ENCODE peak calls at places on chromosomes 13 and 19, in eight cellular contexts. H, I, W, X, V, K, Q and T are unnamed samples.

GRCh38 chr19:42468273-42468796 is 25.6 kb upstream of the CXCL17 start:
- DNase-seq in K (peak), H (peak), Q (no peak), I (no peak), W (no peak), X (no peak), V (peak), T (no peak)

GRCh38 chr13:100883453-100883852 is 208.9 kb upstream of the TMTC4 start:
- DNase-seq in H (no peak), K (no peak), W (no peak), V (no peak), I (no peak), X (no peak), Q (no peak), T (no peak)

GRCh38 chr19:47762615-47763308 is 15.7 kb upstream of the SELENOW start:
- DNase-seq in Q (peak), X (no peak), W (no peak), I (peak), V (no peak), K (no peak), H (peak), T (no peak)

GRCh38 chr19:46722004-46722380 is 5.1 kb upstream of the PRKD2 start:
- DNase-seq in V (no peak), W (no peak), Q (no peak), H (no peak), X (no peak), I (no peak), K (no peak), T (no peak)

GRCh38 chr13:41597348-41598041 is 140.1 kb downstream of the RGCC start:
- DNase-seq in V (no peak), W (no peak), K (no peak), X (no peak), I (no peak), H (no peak), Q (no peak), T (no peak)

GRCh38 chr19:1556639-1557070 is 11.5 kb downstream of the MEX3D start:
- DNase-seq in W (no peak), X (no peak), K (no peak), H (no peak), Q (no peak), V (no peak), I (no peak), T (no peak)

GRCh38 chr13:47408546-47409319 is 511.9 kb upstream of the HTR2A start:
- DNase-seq in H (no peak), Q (no peak), W (no peak), V (peak), K (no peak), I (no peak), X (no peak), T (no peak)

GRCh38 chr19:6847828-6848200 is 39.6 kb upstream of the ADGRE1 start:
- DNase-seq in X (no peak), W (no peak), H (no peak), Q (no peak), V (no peak), I (no peak), K (no peak), T (peak)

GRCh38 chr19:8206147-8207087 is 2.8 kb upstream of the CERS4 start:
- DNase-seq in H (no peak), Q (peak), X (no peak), W (no peak), I (no peak), V (no peak), K (no peak), T (no peak)

GRCh38 chr19:48668332-48668731 is 4.5 kb downstream of the NTN5 start:
- DNase-seq in X (no peak), W (no peak), K (no peak), Q (no peak), V (no peak), H (no peak), I (no peak), T (no peak)

GRCh38 chr19:41997121-41997850 is 3.3 kb upstream of the ATP1A3 start:
- DNase-seq in X (peak), K (peak), V (peak), Q (peak), H (peak), W (peak), I (no peak), T (no peak)

GRCh38 chr19:48249502-48250014 is 6.2 kb downstream of the CARD8 start:
- DNase-seq in Q (no peak), H (peak), V (no peak), I (peak), W (no peak), X (no peak), K (peak), T (peak)

GRCh38 chr19:56132316-56132822 is 8.7 kb upstream of the ZNF444 start:
- DNase-seq in Q (no peak), W (no peak), K (no peak), H (peak), X (no peak), I (no peak), V (peak), T (peak)

GRCh38 chr13:29684441-29684840 is 89.0 kb upstream of the SLC7A1 start:
- DNase-seq in H (peak), V (peak), Q (no peak), X (no peak), I (no peak), W (no peak), K (no peak), T (no peak)

GRCh38 chr13:77437267-77437666 is 98.2 kb upstream of the SCEL start:
- DNase-seq in K (no peak), H (no peak), Q (no peak), I (no peak), V (no peak), X (no peak), W (no peak), T (no peak)

GRCh38 chr13:90951663-90952062 is 395.8 kb upstream of the MIR17HG start:
- DNase-seq in W (no peak), X (no peak), Q (no peak), V (no peak), I (no peak), K (no peak), H (no peak), T (no peak)

GRCh38 chr13:25455146-25455545 is 83.4 kb downstream of the ATP8A2 start:
- DNase-seq in V (no peak), X (no peak), K (no peak), H (no peak), I (no peak), W (no peak), Q (no peak), T (no peak)

GRCh38 chr19:41064974-41065569 is 23.2 kb upstream of the CYP2A13 start:
- DNase-seq in X (peak), K (no peak), Q (peak), W (no peak), V (peak), I (no peak), H (peak), T (no peak)

GRCh38 chr13:42594577-42595571 is 20.9 kb downstream of the TNFSF11 start:
- DNase-seq in H (peak), W (no peak), Q (peak), I (no peak), V (peak), X (peak), K (peak), T (no peak)

GRCh38 chr19:55656552-55656951 is 1.7 kb downstream of the U2AF2 start:
- DNase-seq in H (no peak), X (no peak), W (no peak), I (no peak), K (no peak), V (no peak), Q (no peak), T (no peak)

GRCh38 chr19:18735752-18736151 is 52.3 kb downstream of the CRTC1 start:
- DNase-seq in W (no peak), K (no peak), X (no peak), Q (no peak), H (no peak), V (no peak), I (peak), T (no peak)

GRCh38 chr13:42815686-42816085 is 34.3 kb downstream of the FAM216B start:
- DNase-seq in I (no peak), W (no peak), Q (no peak), V (peak), K (no peak), X (no peak), H (peak), T (no peak)

GRCh38 chr13:30052127-30052526 is 201.7 kb upstream of the UBL3 start:
- DNase-seq in Q (peak), V (no peak), X (no peak), W (no peak), K (no peak), H (peak), I (no peak), T (no peak)

GRCh38 chr19:7926021-7926726 is at the start of gene CTXN1:
- DNase-seq in W (no peak), H (peak), V (peak), K (peak), X (peak), I (peak), Q (peak), T (peak)

GRCh38 chr13:91203430-91203829 is 144.1 kb upstream of the MIR17HG start:
- DNase-seq in K (no peak), H (no peak), Q (no peak), V (no peak), I (no peak), X (no peak), W (no peak), T (no peak)

GRCh38 chr13:45781553-45782326 is 69.8 kb downstream of the SIAH3 start:
- DNase-seq in W (peak), X (no peak), V (no peak), Q (no peak), H (peak), K (peak), I (peak), T (no peak)

GRCh38 chr19:27793128-27793643 is 1419.8 kb downstream of the UQCRFS1 start:
- DNase-seq in V (peak), K (peak), W (peak), H (peak), I (peak), Q (peak), X (peak), T (peak)

GRCh38 chr19:1091544-1092175 is 3.5 kb downstream of the POLR2E start:
- DNase-seq in W (no peak), X (no peak), Q (no peak), H (no peak), K (no peak), V (no peak), I (no peak), T (no peak)

GRCh38 chr13:24709186-24709913 is 29.1 kb downstream of the ATP12A start:
- DNase-seq in X (no peak), I (peak), Q (peak), K (peak), V (no peak), W (no peak), H (no peak), T (no peak)

GRCh38 chr19:1252221-1252817 is 3.9 kb downstream of the MIDN start:
- DNase-seq in I (peak), W (peak), X (no peak), K (peak), V (peak), Q (no peak), H (peak), T (peak)

GRCh38 chr13:95206116-95206515 is 95.1 kb downstream of the ABCC4 start:
- DNase-seq in W (no peak), H (no peak), Q (no peak), I (no peak), V (no peak), X (no peak), K (no peak), T (no peak)
- TF ChIP-seq CTCF in W (no peak), H (no peak), Q (no peak), I (no peak), V (no peak), X (no peak), K (no peak), T (no peak)

DNA sequence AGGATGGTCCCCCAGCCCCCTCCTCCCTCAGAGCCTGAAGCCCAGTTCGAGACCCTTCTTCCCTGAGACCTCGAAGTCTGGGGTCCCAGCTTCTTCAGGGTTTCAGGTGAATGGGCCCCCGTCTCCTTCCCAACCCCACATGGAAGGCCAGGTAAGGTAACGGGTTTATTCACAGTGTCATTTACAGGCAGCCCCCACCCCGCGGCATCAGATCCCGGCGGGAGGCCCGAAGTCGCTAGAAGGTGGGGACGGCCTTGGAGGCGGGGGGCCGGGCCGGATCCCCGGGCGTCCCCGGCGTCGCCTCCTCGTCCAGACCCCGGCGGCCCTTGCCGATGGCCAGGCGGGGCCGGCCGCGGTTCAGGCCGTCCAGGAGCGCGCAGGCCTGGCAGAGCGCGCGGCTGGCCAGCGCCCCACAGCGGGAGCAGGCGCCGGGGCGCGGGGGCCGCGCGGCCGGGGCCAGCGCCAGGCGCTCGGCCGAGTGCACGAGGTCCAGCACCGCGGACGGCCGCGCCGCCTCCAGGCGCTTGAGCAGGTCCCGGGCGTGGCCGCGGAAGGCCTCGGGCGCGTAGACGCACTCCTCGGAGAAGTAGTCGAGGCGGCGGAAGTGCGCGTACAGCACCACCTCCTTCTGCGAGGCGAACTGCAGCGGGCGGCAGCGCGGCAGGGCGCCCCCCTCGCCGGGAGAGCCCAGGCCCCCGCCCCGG is 9.7 kb downstream of the CTU1 start:
- DNase-seq in I (no peak), Q (peak), K (peak), H (no peak), W (no peak), X (no peak), V (no peak), T (peak)
- TF ChIP-seq CTCF in I (no peak), Q (peak), K (no peak), H (no peak), W (no peak), X (no peak), V (no peak), T (no peak)

GRCh38 chr13:33931397-33931987 is 113.5 kb downstream of the RFC3 start:
- DNase-seq in W (no peak), V (peak), K (no peak), X (peak), Q (peak), I (no peak), H (peak), T (no peak)
- TF ChIP-seq CTCF in W (no peak), V (peak), K (peak), X (peak), Q (peak), I (peak), H (peak), T (peak)

GRCh38 chr19:31461814-31462539 is 112.7 kb upstream of the TSHZ3 start:
- DNase-seq in K (no peak), I (no peak), V (no peak), W (no peak), Q (peak), H (peak), X (no peak), T (no peak)
- TF ChIP-seq CTCF in K (no peak), I (no peak), V (peak), W (no peak), Q (peak), H (peak), X (no peak), T (no peak)

GRCh38 chr19:57583104-57583520 is 833 bp upstream of the ZIK1 start:
- DNase-seq in I (no peak), X (no peak), H (no peak), K (no peak), V (no peak), W (no peak), Q (no peak), T (no peak)

GRCh38 chr19:57578487-57579205 is at the start of gene ZNF416:
- DNase-seq in I (peak), W (peak), K (peak), H (peak), Q (peak), V (peak), X (peak), T (peak)

GRCh38 chr19:57587529-57587928 is 3.6 kb downstream of the ZIK1 start:
- DNase-seq in I (no peak), K (no peak), W (no peak), V (peak), Q (no peak), X (no peak), H (peak), T (no peak)

DNA sequence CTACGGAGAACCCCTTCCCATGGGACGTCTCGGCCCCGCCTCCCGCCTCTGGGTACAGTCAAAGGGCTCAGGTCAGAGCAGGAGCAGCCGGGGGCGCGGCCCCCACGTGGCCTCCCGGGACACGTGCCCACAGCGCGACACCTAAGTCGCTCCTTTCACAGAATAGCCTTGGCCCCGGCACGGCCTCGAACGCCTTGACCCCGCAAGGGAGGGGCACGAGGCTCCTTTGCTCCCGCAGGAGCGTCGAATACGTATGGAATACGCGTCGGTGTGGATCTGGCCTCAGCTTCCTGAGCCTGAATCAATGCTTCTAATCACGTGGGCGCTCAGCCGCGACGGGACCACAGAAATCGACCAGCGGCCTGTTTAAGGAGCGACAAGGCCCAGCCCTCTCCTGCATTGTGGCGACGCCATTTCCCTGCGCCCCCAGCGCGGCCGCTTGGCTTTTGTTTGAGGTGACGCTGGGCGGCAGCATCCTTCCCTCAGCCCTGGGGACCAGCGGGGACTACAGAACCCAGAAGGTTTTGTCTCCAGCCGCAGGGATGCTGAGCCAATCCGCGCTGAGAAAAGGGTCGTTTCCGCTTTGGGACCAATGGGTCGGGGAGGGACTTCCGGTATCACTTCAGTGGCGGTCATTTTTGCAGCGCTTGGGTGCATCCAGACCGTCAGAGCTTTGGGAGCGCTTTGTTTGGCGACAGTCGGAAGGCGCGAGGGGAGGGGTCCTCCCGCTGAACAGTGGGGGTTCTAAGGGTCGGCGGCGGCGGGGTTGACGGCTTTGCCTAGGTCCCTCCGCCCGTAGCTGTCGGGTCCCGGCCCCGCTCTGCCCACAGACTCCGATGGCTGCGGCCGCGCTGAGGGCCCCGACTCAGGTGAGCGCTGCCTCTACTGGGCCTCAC is at the start of gene ZIK1:
- DNase-seq in X (no peak), Q (peak), H (peak), K (peak), I (peak), V (peak), W (peak), T (peak)
- TF ChIP-seq CTCF in X (no peak), Q (peak), H (no peak), K (no peak), I (no peak), V (no peak), W (no peak), T (peak)

GRCh38 chr19:17676295-17676694 is 11.9 kb downstream of the UNC13A start:
- DNase-seq in K (no peak), I (no peak), X (no peak), H (no peak), W (no peak), Q (no peak), V (no peak), T (no peak)

GRCh38 chr19:17678836-17679235 is 9.3 kb downstream of the UNC13A start:
- DNase-seq in V (no peak), W (no peak), I (no peak), H (no peak), X (no peak), K (no peak), Q (no peak), T (no peak)

GRCh38 chr19:17673937-17674799 is 14.0 kb downstream of the UNC13A start:
- DNase-seq in K (no peak), Q (no peak), I (no peak), X (no peak), H (no peak), W (no peak), V (no peak), T (no peak)

GRCh38 chr19:17679526-17680234 is 8.5 kb downstream of the UNC13A start:
- DNase-seq in I (no peak), Q (peak), W (no peak), X (no peak), K (no peak), V (no peak), H (no peak), T (no peak)

GRCh38 chr19:17677002-17677401 is 11.2 kb downstream of the UNC13A start:
- DNase-seq in Q (peak), W (no peak), K (no peak), V (no peak), X (no peak), I (no peak), H (no peak), T (no peak)
- TF ChIP-seq CTCF in Q (peak), W (no peak), K (no peak), V (no peak), X (no peak), I (no peak), H (peak), T (no peak)

DNA sequence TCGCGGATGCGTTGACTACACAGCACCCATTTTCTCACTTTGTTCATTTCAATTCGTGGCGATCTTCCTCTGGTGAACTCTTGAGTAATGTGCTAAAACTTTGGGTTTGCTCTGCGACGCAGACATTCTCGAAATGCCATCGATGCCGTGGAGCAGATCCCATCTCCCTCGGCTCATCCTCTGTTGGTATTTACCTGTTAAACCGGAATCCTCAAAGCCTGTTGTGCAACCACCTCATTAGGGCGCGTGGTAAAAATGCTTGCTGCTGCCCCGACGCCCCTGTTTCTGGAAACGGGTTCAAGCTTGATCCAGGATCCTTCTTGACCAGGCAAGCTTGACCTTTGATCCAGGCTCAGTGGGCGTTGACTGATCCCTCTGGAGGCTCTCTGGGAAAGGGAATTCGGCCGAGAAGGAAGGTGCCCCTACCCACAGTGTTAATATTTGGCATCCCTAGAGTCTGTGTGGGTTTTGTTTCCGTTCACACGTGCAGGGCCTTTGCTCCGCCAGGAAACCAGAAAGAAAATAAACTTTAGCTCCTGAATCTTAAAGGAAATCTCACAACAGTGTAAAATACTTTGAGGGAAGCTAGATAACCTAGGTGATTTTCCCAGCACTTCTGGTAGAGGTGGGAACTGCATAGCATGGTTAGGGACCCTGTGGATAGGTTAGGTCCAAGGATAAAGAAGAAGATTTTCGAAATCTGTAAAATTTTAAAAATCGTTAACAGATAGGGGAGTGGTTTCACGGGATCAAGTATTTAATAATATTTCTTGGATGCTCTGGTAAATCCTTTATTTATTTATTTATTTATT is 1.0 kb downstream of the LSM14A start:
- DNase-seq in X (peak), H (peak), K (peak), Q (peak), I (peak), W (no peak), V (peak), T (peak)
- TF ChIP-seq CTCF in X (no peak), H (no peak), K (peak), Q (no peak), I (no peak), W (no peak), V (peak), T (no peak)